ENCODE peak calls at places on chromosome 2, in ten cellular contexts. L, U, B, P, V, Y, S, I, W and R are unnamed samples.

GRCh38 chr2:226796840-226797288 is 2.8 kb downstream of the IRS1 start:
- DNase-seq in B (no peak), Y (no peak), W (no peak), S (peak), U (no peak), I (no peak), P (no peak), V (peak), L (no peak), R (peak)

GRCh38 chr2:121144111-121144510 is 140.9 kb downstream of the TFCP2L1 start:
- DNase-seq in S (no peak), P (no peak), V (no peak), B (no peak), Y (no peak), I (no peak), W (no peak), U (no peak), L (no peak), R (no peak)

GRCh38 chr2:23695214-23696162 is 231.4 kb downstream of the ATAD2B start:
- DNase-seq in W (no peak), L (no peak), V (no peak), S (no peak), B (no peak), U (no peak), Y (peak), P (no peak), I (no peak), R (no peak)

GRCh38 chr2:120908314-120908975 is 172.8 kb downstream of the GLI2 start:
- DNase-seq in I (no peak), P (no peak), Y (no peak), U (no peak), W (no peak), L (no peak), V (no peak), B (no peak), S (no peak), R (no peak)

GRCh38 chr2:85847051-85847588 is 41.7 kb downstream of the ST3GAL5 start:
- DNase-seq in Y (no peak), B (no peak), I (no peak), V (peak), P (no peak), L (no peak), U (no peak), S (no peak), W (no peak), R (no peak)

GRCh38 chr2:178455947-178456346 is 4.8 kb downstream of the PJVK start:
- DNase-seq in S (no peak), P (no peak), B (no peak), V (no peak), L (no peak), W (no peak), I (no peak), Y (no peak), U (no peak), R (no peak)

GRCh38 chr2:164992818-164993217 is 37.5 kb upstream of the SLC38A11 start:
- DNase-seq in P (no peak), V (peak), L (no peak), W (peak), Y (no peak), B (peak), S (peak), U (no peak), I (no peak), R (peak)

GRCh38 chr2:235070063-235070706 is 118.4 kb downstream of the SH3BP4 start:
- DNase-seq in L (peak), I (no peak), S (no peak), W (peak), V (no peak), Y (no peak), B (no peak), P (peak), U (no peak), R (no peak)

GRCh38 chr2:6940820-6941219 is 23.6 kb downstream of the RNF144A start:
- DNase-seq in B (no peak), I (no peak), P (no peak), W (no peak), S (no peak), L (no peak), Y (no peak), V (no peak), U (no peak), R (no peak)

GRCh38 chr2:9373047-9373446 is 50.3 kb downstream of the ITGB1BP1 start:
- DNase-seq in Y (no peak), V (peak), L (no peak), B (no peak), P (no peak), U (no peak), S (no peak), I (no peak), W (no peak), R (no peak)

GRCh38 chr2:25314514-25315315 is 27.0 kb downstream of the DNMT3A start:
- DNase-seq in S (peak), U (peak), B (no peak), I (no peak), V (no peak), P (no peak), L (no peak), W (peak), Y (peak), R (peak)

GRCh38 chr2:203688798-203689197 is 17.6 kb upstream of the CD28 start:
- DNase-seq in I (no peak), P (no peak), B (peak), W (peak), S (peak), V (no peak), Y (peak), L (no peak), U (no peak), R (no peak)

GRCh38 chr2:16861154-16861929 is 195.7 kb upstream of the CYRIA start:
- DNase-seq in Y (no peak), U (no peak), W (no peak), L (no peak), V (no peak), S (no peak), B (peak), I (no peak), P (peak), R (no peak)

GRCh38 chr2:160555420-160555819 is 61.8 kb upstream of the RBMS1 start:
- DNase-seq in B (no peak), V (no peak), S (no peak), L (no peak), U (no peak), P (no peak), W (no peak), Y (no peak), I (no peak), R (no peak)

GRCh38 chr2:221573430-221574230 is 1.5 kb upstream of the EPHA4 start:
- DNase-seq in Y (peak), I (peak), P (peak), U (peak), V (peak), S (peak), B (peak), L (peak), W (peak), R (peak)